ENCODE peak calls at places on chromosomes 6 and 20, in ten cellular contexts. One of them, this sample, is unnamed.

GRCh38 chr6:12957321-12958051 is 240.9 kb downstream of the PHACTR1 start:
- DNase-seq in fibroblast of the aortic adventitia: peak
- DNase-seq in fibroblast of lung: peak
- DNase-seq in IMR-90: peak
- DNase-seq in H1: no peak
- DNase-seq in choroid plexus epithelial cell: peak
- DNase-seq in GM12864: no peak
- DNase-seq in lower leg skin: peak
- DNase-seq in OCI-LY7: no peak
- DNase-seq in psoas muscle: peak
- DNase-seq in this sample: peak

GRCh38 chr6:150169609-150170008 is 26.8 kb downstream of the PPP1R14C start:
- DNase-seq in fibroblast of the aortic adventitia: peak
- DNase-seq in fibroblast of lung: peak
- DNase-seq in IMR-90: peak
- DNase-seq in H1: no peak
- DNase-seq in choroid plexus epithelial cell: peak
- DNase-seq in GM12864: no peak
- DNase-seq in lower leg skin: no peak
- DNase-seq in OCI-LY7: no peak
- DNase-seq in psoas muscle: no peak
- DNase-seq in this sample: peak

GRCh38 chr6:135919026-135919425 is 67.5 kb downstream of the PDE7B start:
- DNase-seq in fibroblast of the aortic adventitia: no peak
- DNase-seq in fibroblast of lung: no peak
- DNase-seq in IMR-90: no peak
- DNase-seq in H1: no peak
- DNase-seq in choroid plexus epithelial cell: no peak
- DNase-seq in GM12864: no peak
- DNase-seq in lower leg skin: no peak
- DNase-seq in OCI-LY7: no peak
- DNase-seq in psoas muscle: no peak
- DNase-seq in this sample: no peak

GRCh38 chr6:15872252-15873103 is 209.7 kb upstream of the DTNBP1 start:
- DNase-seq in fibroblast of the aortic adventitia: no peak
- DNase-seq in fibroblast of lung: peak
- DNase-seq in IMR-90: no peak
- DNase-seq in H1: no peak
- DNase-seq in choroid plexus epithelial cell: peak
- DNase-seq in GM12864: no peak
- DNase-seq in lower leg skin: no peak
- DNase-seq in OCI-LY7: no peak
- DNase-seq in psoas muscle: no peak
- DNase-seq in this sample: no peak

GRCh38 chr20:23136893-23137745 is 51.0 kb upstream of the CD93 start:
- DNase-seq in fibroblast of the aortic adventitia: no peak
- DNase-seq in fibroblast of lung: no peak
- DNase-seq in IMR-90: no peak
- DNase-seq in H1: no peak
- DNase-seq in choroid plexus epithelial cell: no peak
- DNase-seq in GM12864: no peak
- DNase-seq in lower leg skin: no peak
- DNase-seq in OCI-LY7: no peak
- DNase-seq in psoas muscle: peak
- DNase-seq in this sample: no peak

GRCh38 chr6:85537055-85537494 is 56.6 kb downstream of the SNX14 start:
- DNase-seq in fibroblast of the aortic adventitia: peak
- DNase-seq in fibroblast of lung: peak
- DNase-seq in IMR-90: peak
- DNase-seq in H1: no peak
- DNase-seq in choroid plexus epithelial cell: peak
- DNase-seq in GM12864: no peak
- DNase-seq in lower leg skin: no peak
- DNase-seq in OCI-LY7: peak
- DNase-seq in psoas muscle: no peak
- DNase-seq in this sample: no peak

GRCh38 chr6:138468320-138469015 is 30.8 kb downstream of the NHSL1 start:
- DNase-seq in fibroblast of the aortic adventitia: peak
- DNase-seq in fibroblast of lung: peak
- DNase-seq in IMR-90: peak
- DNase-seq in H1: no peak
- DNase-seq in choroid plexus epithelial cell: peak
- DNase-seq in GM12864: no peak
- DNase-seq in lower leg skin: no peak
- DNase-seq in OCI-LY7: no peak
- DNase-seq in psoas muscle: no peak
- DNase-seq in this sample: peak

GRCh38 chr6:150016324-150017185 is 8.8 kb downstream of the RAET1L start:
- DNase-seq in fibroblast of the aortic adventitia: peak
- DNase-seq in fibroblast of lung: peak
- DNase-seq in IMR-90: peak
- DNase-seq in H1: no peak
- DNase-seq in choroid plexus epithelial cell: peak
- DNase-seq in GM12864: peak
- DNase-seq in lower leg skin: peak
- DNase-seq in OCI-LY7: peak
- DNase-seq in psoas muscle: no peak
- DNase-seq in this sample: peak

GRCh38 chr20:42565106-42565990 is 624.4 kb downstream of the PTPRT start:
- DNase-seq in fibroblast of the aortic adventitia: no peak
- DNase-seq in fibroblast of lung: no peak
- DNase-seq in IMR-90: no peak
- DNase-seq in H1: no peak
- DNase-seq in choroid plexus epithelial cell: no peak
- DNase-seq in GM12864: no peak
- DNase-seq in lower leg skin: no peak
- DNase-seq in OCI-LY7: no peak
- DNase-seq in psoas muscle: no peak
- DNase-seq in this sample: no peak

GRCh38 chr6:7424967-7425807 is 35.6 kb downstream of the RIOK1 start:
- DNase-seq in fibroblast of the aortic adventitia: peak
- DNase-seq in fibroblast of lung: peak
- DNase-seq in IMR-90: peak
- DNase-seq in H1: no peak
- DNase-seq in choroid plexus epithelial cell: peak
- DNase-seq in GM12864: no peak
- DNase-seq in lower leg skin: no peak
- DNase-seq in OCI-LY7: peak
- DNase-seq in psoas muscle: no peak
- DNase-seq in this sample: peak

GRCh38 chr6:8047466-8048292 is 16.5 kb downstream of the BLOC1S5 start:
- DNase-seq in fibroblast of the aortic adventitia: peak
- DNase-seq in fibroblast of lung: peak
- DNase-seq in IMR-90: peak
- DNase-seq in H1: no peak
- DNase-seq in choroid plexus epithelial cell: peak
- DNase-seq in GM12864: no peak
- DNase-seq in lower leg skin: no peak
- DNase-seq in OCI-LY7: no peak
- DNase-seq in psoas muscle: no peak
- DNase-seq in this sample: no peak

GRCh38 chr6:17836298-17836697 is 129.6 kb upstream of the NUP153 start:
- DNase-seq in fibroblast of the aortic adventitia: no peak
- DNase-seq in fibroblast of lung: no peak
- DNase-seq in IMR-90: no peak
- DNase-seq in H1: no peak
- DNase-seq in choroid plexus epithelial cell: no peak
- DNase-seq in GM12864: no peak
- DNase-seq in lower leg skin: no peak
- DNase-seq in OCI-LY7: no peak
- DNase-seq in psoas muscle: no peak
- DNase-seq in this sample: no peak

GRCh38 chr20:57901526-57901925 is 191.7 kb upstream of the PMEPA1 start:
- DNase-seq in fibroblast of the aortic adventitia: no peak
- DNase-seq in fibroblast of lung: no peak
- DNase-seq in IMR-90: no peak
- DNase-seq in H1: no peak
- DNase-seq in choroid plexus epithelial cell: no peak
- DNase-seq in GM12864: no peak
- DNase-seq in lower leg skin: peak
- DNase-seq in OCI-LY7: no peak
- DNase-seq in psoas muscle: no peak
- DNase-seq in this sample: no peak

GRCh38 chr6:128314190-128314589 is 206.2 kb downstream of the PTPRK start:
- DNase-seq in fibroblast of the aortic adventitia: no peak
- DNase-seq in fibroblast of lung: no peak
- DNase-seq in IMR-90: no peak
- DNase-seq in H1: no peak
- DNase-seq in choroid plexus epithelial cell: no peak
- DNase-seq in GM12864: no peak
- DNase-seq in lower leg skin: no peak
- DNase-seq in OCI-LY7: no peak
- DNase-seq in psoas muscle: no peak
- DNase-seq in this sample: no peak

GRCh38 chr20:5153612-5154542 is 27.1 kb downstream of the CDS2 start:
- DNase-seq in fibroblast of the aortic adventitia: no peak
- DNase-seq in fibroblast of lung: no peak
- DNase-seq in IMR-90: peak
- DNase-seq in H1: no peak
- DNase-seq in choroid plexus epithelial cell: no peak
- DNase-seq in GM12864: no peak
- DNase-seq in lower leg skin: no peak
- DNase-seq in OCI-LY7: no peak
- DNase-seq in psoas muscle: no peak
- DNase-seq in this sample: no peak

GRCh38 chr20:49724637-49725606 is 11.2 kb upstream of the B4GALT5 start:
- DNase-seq in fibroblast of the aortic adventitia: peak
- DNase-seq in fibroblast of lung: peak
- DNase-seq in IMR-90: peak
- DNase-seq in H1: no peak
- DNase-seq in choroid plexus epithelial cell: peak
- DNase-seq in GM12864: no peak
- DNase-seq in lower leg skin: no peak
- DNase-seq in OCI-LY7: peak
- DNase-seq in psoas muscle: peak
- DNase-seq in this sample: peak
- H3K4me3 ChIP-seq in fibroblast of the aortic adventitia: no peak
- H3K4me3 ChIP-seq in fibroblast of lung: no peak
- H3K4me3 ChIP-seq in IMR-90: no peak
- H3K4me3 ChIP-seq in H1: no peak
- H3K4me3 ChIP-seq in choroid plexus epithelial cell: no peak
- H3K4me3 ChIP-seq in GM12864: no peak
- H3K4me3 ChIP-seq in lower leg skin: no peak
- H3K4me3 ChIP-seq in OCI-LY7: no peak
- H3K4me3 ChIP-seq in psoas muscle: no peak
- H3K4me3 ChIP-seq in this sample: no peak

GRCh38 chr6:134446228-134446848 is 128.4 kb upstream of the SGK1 start:
- DNase-seq in fibroblast of the aortic adventitia: peak
- DNase-seq in fibroblast of lung: peak
- DNase-seq in IMR-90: peak
- DNase-seq in H1: no peak
- DNase-seq in choroid plexus epithelial cell: peak
- DNase-seq in GM12864: no peak
- DNase-seq in lower leg skin: no peak
- DNase-seq in OCI-LY7: peak
- DNase-seq in psoas muscle: no peak
- DNase-seq in this sample: no peak
- TF ChIP-seq CTCF in fibroblast of the aortic adventitia: peak
- TF ChIP-seq CTCF in fibroblast of lung: no peak
- TF ChIP-seq CTCF in IMR-90: no peak
- TF ChIP-seq CTCF in H1: peak
- TF ChIP-seq CTCF in choroid plexus epithelial cell: no peak
- TF ChIP-seq CTCF in GM12864: no peak
- TF ChIP-seq CTCF in lower leg skin: no peak
- TF ChIP-seq CTCF in OCI-LY7: no peak
- TF ChIP-seq CTCF in psoas muscle: no peak
- TF ChIP-seq CTCF in this sample: no peak

GRCh38 chr6:9783567-9783966 is 631.3 kb downstream of the TFAP2A start:
- DNase-seq in fibroblast of the aortic adventitia: peak
- DNase-seq in fibroblast of lung: no peak
- DNase-seq in IMR-90: peak
- DNase-seq in H1: no peak
- DNase-seq in choroid plexus epithelial cell: peak
- DNase-seq in GM12864: no peak
- DNase-seq in lower leg skin: no peak
- DNase-seq in OCI-LY7: no peak
- DNase-seq in psoas muscle: no peak
- DNase-seq in this sample: no peak
- H3K4me3 ChIP-seq in fibroblast of the aortic adventitia: no peak
- H3K4me3 ChIP-seq in fibroblast of lung: no peak
- H3K4me3 ChIP-seq in IMR-90: no peak
- H3K4me3 ChIP-seq in H1: no peak
- H3K4me3 ChIP-seq in choroid plexus epithelial cell: no peak
- H3K4me3 ChIP-seq in GM12864: no peak
- H3K4me3 ChIP-seq in lower leg skin: no peak
- H3K4me3 ChIP-seq in OCI-LY7: no peak
- H3K4me3 ChIP-seq in psoas muscle: no peak
- H3K4me3 ChIP-seq in this sample: no peak

GRCh38 chr6:31738048-31738979 is 1.5 kb upstream of the MSH5 start:
- DNase-seq in fibroblast of the aortic adventitia: peak
- DNase-seq in fibroblast of lung: peak
- DNase-seq in IMR-90: peak
- DNase-seq in H1: no peak
- DNase-seq in choroid plexus epithelial cell: peak
- DNase-seq in GM12864: peak
- DNase-seq in lower leg skin: no peak
- DNase-seq in OCI-LY7: peak
- DNase-seq in psoas muscle: no peak
- DNase-seq in this sample: no peak
- TF ChIP-seq CTCF in fibroblast of the aortic adventitia: peak
- TF ChIP-seq CTCF in fibroblast of lung: peak
- TF ChIP-seq CTCF in IMR-90: peak
- TF ChIP-seq CTCF in H1: no peak
- TF ChIP-seq CTCF in choroid plexus epithelial cell: peak
- TF ChIP-seq CTCF in GM12864: peak
- TF ChIP-seq CTCF in lower leg skin: no peak
- TF ChIP-seq CTCF in OCI-LY7: peak
- TF ChIP-seq CTCF in psoas muscle: no peak
- TF ChIP-seq CTCF in this sample: peak

DNA sequence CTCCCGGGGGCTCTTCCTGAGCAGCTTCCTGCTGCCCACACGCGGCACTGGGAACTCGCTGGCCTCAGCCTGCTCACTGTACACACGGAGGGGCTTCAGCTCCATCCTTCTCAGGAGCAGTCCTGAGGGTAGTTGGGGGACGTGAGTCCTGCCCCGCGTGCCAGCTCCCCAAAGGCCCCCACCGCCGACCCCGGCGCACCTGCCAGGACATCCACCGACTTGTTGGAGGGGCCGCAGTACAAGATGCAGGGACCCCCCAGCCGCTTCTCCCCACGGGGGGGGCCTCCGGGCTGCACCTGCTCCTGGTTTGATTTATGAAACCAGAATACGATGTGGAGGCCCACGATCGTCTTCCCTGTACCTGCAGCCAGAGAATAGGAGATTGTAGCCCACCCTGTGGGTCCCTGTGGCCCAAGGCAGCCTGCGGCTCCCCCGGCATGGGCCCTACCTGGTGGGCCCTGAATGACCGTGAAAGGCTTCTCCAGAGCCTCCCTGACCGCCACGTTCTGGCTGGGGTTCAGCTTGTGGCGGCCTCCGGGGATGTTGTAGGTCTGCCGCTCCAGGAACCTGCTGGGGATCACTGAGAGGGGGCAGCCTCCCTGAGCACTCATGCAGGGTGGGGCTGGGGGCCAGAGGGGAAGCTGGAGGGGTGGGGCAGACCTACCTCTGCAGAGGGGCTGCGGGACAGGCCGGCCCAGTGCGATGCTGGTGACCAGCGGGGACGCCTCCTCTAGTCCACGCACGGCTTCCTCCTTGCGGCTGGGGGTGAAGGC is 7.9 kb downstream of the FNDC11 start:
- DNase-seq in fibroblast of the aortic adventitia: no peak
- DNase-seq in fibroblast of lung: no peak
- DNase-seq in IMR-90: no peak
- DNase-seq in H1: no peak
- DNase-seq in choroid plexus epithelial cell: no peak
- DNase-seq in GM12864: no peak
- DNase-seq in lower leg skin: no peak
- DNase-seq in OCI-LY7: no peak
- DNase-seq in psoas muscle: no peak
- DNase-seq in this sample: no peak
- H3K4me3 ChIP-seq in fibroblast of the aortic adventitia: no peak
- H3K4me3 ChIP-seq in fibroblast of lung: no peak
- H3K4me3 ChIP-seq in IMR-90: no peak
- H3K4me3 ChIP-seq in H1: no peak
- H3K4me3 ChIP-seq in choroid plexus epithelial cell: no peak
- H3K4me3 ChIP-seq in GM12864: no peak
- H3K4me3 ChIP-seq in lower leg skin: no peak
- H3K4me3 ChIP-seq in OCI-LY7: no peak
- H3K4me3 ChIP-seq in psoas muscle: no peak
- H3K4me3 ChIP-seq in this sample: no peak

This sample was measured in AG09309.